ENCODE peak calls at places on chromosomes 4 and X, in seven cellular contexts. K is mesenchymal stem cell, X is IMR-90, N is H9, Q is H1, U is neuronal stem cell, I is trophoblast cell. C is an unnamed sample.

GRCh38 chr4:1512738-1513660 is 106.8 kb upstream of the NKX1-1 start:
- DNase-seq in K (peak), X (no peak), N (peak), Q (no peak), U (peak), I (peak), C (peak)

GRCh38 chr4:54586343-54586953 is 71.3 kb upstream of the KIT start:
- DNase-seq in K (peak), X (peak), N (no peak), Q (no peak), U (no peak), I (peak), C (no peak)

GRCh38 chr4:48705609-48706008 is 74.5 kb downstream of the FRYL start:
- DNase-seq in K (no peak), X (no peak), N (no peak), Q (no peak), U (no peak), I (no peak), C (no peak)

GRCh38 chr4:127997534-127998388 is 32.6 kb downstream of the ABHD18 start:
- DNase-seq in K (peak), X (peak), N (no peak), Q (no peak), U (no peak), I (peak), C (peak)

GRCh38 chrX:97372006-97372766 is 488.5 kb downstream of the RPA4 start:
- DNase-seq in K (no peak), X (no peak), N (no peak), Q (no peak), U (no peak), I (no peak), C (no peak)

GRCh38 chr4:1870578-1871443 is at the start of gene NSD2:
- DNase-seq in K (peak), X (peak), N (peak), Q (no peak), U (peak), I (peak), C (peak)

GRCh38 chrX:67587946-67588624 is 44.3 kb downstream of the AR start:
- DNase-seq in K (no peak), X (no peak), N (no peak), Q (no peak), U (no peak), I (no peak), C (no peak)

GRCh38 chrX:134538316-134538715 is 78.4 kb downstream of the HPRT1 start:
- DNase-seq in K (peak), X (no peak), N (no peak), Q (no peak), U (no peak), I (no peak), C (no peak)

GRCh38 chr4:156931267-156931666 is 40.3 kb downstream of the PDGFC start:
- DNase-seq in K (peak), X (peak), N (no peak), Q (no peak), U (no peak), I (peak), C (no peak)

GRCh38 chrX:790780-791360 is 160.3 kb downstream of the SHOX start:
- DNase-seq in K (no peak), X (no peak), N (no peak), Q (no peak), U (no peak), I (no peak), C (no peak)

GRCh38 chrX:153381684-153382532 is 19.2 kb downstream of the PNMA6E start:
- DNase-seq in K (peak), X (peak), N (peak), Q (no peak), U (peak), I (peak), C (peak)

GRCh38 chr4:87632469-87632868 is 17.6 kb upstream of the DMP1 start:
- DNase-seq in K (peak), X (no peak), N (no peak), Q (no peak), U (no peak), I (peak), C (no peak)

GRCh38 chr4:150316332-150317205 is 238.3 kb downstream of the DCLK2 start:
- DNase-seq in K (no peak), X (peak), N (no peak), Q (no peak), U (no peak), I (no peak), C (no peak)

GRCh38 chrX:12349201-12349600 is 210.9 kb downstream of the FRMPD4 start:
- DNase-seq in K (no peak), X (no peak), N (peak), Q (peak), U (no peak), I (no peak), C (peak)

GRCh38 chrX:48090123-48090522 is 18.7 kb upstream of the ZNF630 start:
- DNase-seq in K (no peak), X (no peak), N (no peak), Q (no peak), U (no peak), I (peak), C (no peak)

GRCh38 chr4:122555216-122555615 is 65.7 kb downstream of the IL21 start:
- DNase-seq in K (no peak), X (no peak), N (no peak), Q (no peak), U (no peak), I (no peak), C (no peak)

GRCh38 chr4:81199831-81200230 is 15.2 kb downstream of the PRKG2 start:
- DNase-seq in K (no peak), X (no peak), N (no peak), Q (no peak), U (no peak), I (no peak), C (no peak)

GRCh38 chr4:98566491-98567008 is 91.9 kb downstream of the TSPAN5 start:
- DNase-seq in K (peak), X (peak), N (no peak), Q (no peak), U (no peak), I (no peak), C (peak)

GRCh38 chr4:146638801-146639351 is at the start of gene POU4F2:
- DNase-seq in K (peak), X (no peak), N (peak), Q (no peak), U (no peak), I (no peak), C (peak)

GRCh38 chrX:1422135-1422465 is 30.2 kb upstream of the SLC25A6 start:
- DNase-seq in K (no peak), X (no peak), N (no peak), Q (no peak), U (no peak), I (no peak), C (no peak)

GRCh38 chr4:33722800-33723511 is 2521.4 kb downstream of the ARAP2 start:
- DNase-seq in K (no peak), X (no peak), N (no peak), Q (no peak), U (no peak), I (no peak), C (no peak)

GRCh38 chr4:33724685-33725084 is 2519.6 kb downstream of the ARAP2 start:
- DNase-seq in K (no peak), X (no peak), N (no peak), Q (no peak), U (no peak), I (peak), C (peak)

GRCh38 chr4:33725861-33726260 is 2518.5 kb downstream of the ARAP2 start:
- DNase-seq in K (no peak), X (no peak), N (no peak), Q (no peak), U (no peak), I (no peak), C (no peak)

DNA sequence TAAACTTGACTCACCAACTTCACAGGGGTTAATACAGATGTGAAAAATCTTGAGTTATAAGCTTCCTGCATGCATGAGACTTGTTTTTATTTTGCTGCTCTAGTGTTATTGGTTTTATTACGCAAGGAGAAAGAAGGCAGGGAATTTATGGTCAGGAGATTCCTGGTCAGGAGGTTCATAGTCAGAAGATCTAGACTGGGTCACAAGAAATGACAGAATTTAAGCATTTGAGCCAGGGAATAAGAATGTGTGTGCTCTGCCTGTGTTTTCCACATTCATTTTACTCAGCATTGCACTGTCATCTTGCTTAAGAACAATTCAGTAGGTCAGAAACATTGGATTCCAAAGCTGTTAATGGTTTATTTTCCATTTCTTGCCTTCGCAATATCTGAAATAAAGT is 2522.1 kb downstream of the ARAP2 start:
- DNase-seq in K (peak), X (no peak), N (no peak), Q (no peak), U (no peak), I (peak), C (no peak)
- H2BK120ac ChIP-seq in K (no peak), X (no peak), N (no peak), Q (no peak), U (no peak), I (no peak), C (no peak)

GRCh38 chr4:114192854-114193253 is 213.4 kb upstream of the ARSJ start:
- DNase-seq in K (no peak), X (no peak), N (no peak), Q (no peak), U (no peak), I (no peak), C (peak)
- H2BK120ac ChIP-seq in K (no peak), X (no peak), N (no peak), Q (no peak), U (no peak), I (no peak), C (no peak)

GRCh38 chrX:66203114-66203513 is 39.1 kb downstream of the HEPH start:
- DNase-seq in K (no peak), X (no peak), N (no peak), Q (no peak), U (no peak), I (no peak), C (no peak)

GRCh38 chrX:66200050-66200664 is 36.1 kb downstream of the HEPH start:
- DNase-seq in K (no peak), X (no peak), N (no peak), Q (no peak), U (no peak), I (no peak), C (no peak)

DNA sequence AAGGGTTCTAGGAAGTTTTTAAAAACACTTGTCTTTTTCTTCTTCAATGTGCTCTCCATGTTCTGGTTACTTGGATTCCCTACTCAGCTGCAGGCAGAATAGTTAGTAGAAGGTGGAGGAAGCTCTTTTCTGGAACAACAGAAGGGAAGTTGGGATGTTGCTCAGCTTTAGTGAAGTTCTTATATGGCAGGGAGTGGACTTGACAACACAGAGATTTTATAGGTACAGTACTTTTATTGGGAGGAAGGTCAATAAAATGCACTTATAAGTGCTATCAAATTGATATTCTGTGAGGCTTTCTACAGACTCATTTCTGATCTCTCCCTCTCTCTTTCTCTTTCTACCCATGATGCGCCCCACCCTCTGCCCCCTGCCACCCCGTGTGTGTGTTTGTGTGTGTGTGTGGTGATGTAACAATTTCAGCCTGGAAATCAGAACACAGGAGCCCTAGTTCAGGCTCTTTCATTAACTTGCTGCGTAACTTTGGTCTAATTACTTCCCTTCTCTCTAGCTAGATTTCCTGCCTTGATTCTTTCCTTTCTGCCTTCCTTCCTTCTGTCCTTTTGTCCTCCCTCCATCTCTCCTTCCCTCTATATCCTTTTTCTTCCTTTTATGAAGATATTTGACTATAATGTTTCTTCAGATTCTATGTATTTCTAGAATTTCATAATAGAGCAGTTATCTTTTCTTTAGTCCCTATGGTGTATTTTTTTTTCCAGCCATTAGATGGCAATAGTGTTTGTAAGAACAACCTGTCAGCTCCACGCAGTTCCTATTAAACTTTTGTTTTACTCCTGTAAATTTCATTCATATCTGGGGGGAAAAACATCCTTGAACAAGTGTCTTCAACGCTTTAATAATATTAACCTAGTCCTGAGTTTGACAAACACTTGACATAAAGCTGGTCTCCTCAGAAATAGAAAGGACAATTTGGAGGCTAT is 37.1 kb downstream of the HEPH start:
- DNase-seq in K (peak), X (peak), N (no peak), Q (no peak), U (no peak), I (peak), C (no peak)
- H2BK120ac ChIP-seq in K (no peak), X (no peak), N (no peak), Q (no peak), U (no peak), I (no peak), C (no peak)

GRCh38 chr4:133802741-133803140 is 398.8 kb downstream of the PABPC4L start:
- DNase-seq in K (peak), X (peak), N (no peak), Q (no peak), U (no peak), I (no peak), C (no peak)
- H2BK120ac ChIP-seq in K (no peak), X (no peak), N (no peak), Q (no peak), U (no peak), I (no peak), C (no peak)

GRCh38 chr4:15550491-15550890 is 80.8 kb downstream of the CC2D2A start:
- DNase-seq in K (peak), X (no peak), N (no peak), Q (no peak), U (no peak), I (no peak), C (peak)
- H2BK120ac ChIP-seq in K (no peak), X (no peak), N (no peak), Q (no peak), U (no peak), I (no peak), C (no peak)

GRCh38 chr4:94345984-94346383 is 3.3 kb upstream of the HPGDS start:
- DNase-seq in K (no peak), X (no peak), N (no peak), Q (no peak), U (no peak), I (no peak), C (no peak)
- H2BK120ac ChIP-seq in K (no peak), X (no peak), N (no peak), Q (no peak), U (no peak), I (no peak), C (no peak)

DNA sequence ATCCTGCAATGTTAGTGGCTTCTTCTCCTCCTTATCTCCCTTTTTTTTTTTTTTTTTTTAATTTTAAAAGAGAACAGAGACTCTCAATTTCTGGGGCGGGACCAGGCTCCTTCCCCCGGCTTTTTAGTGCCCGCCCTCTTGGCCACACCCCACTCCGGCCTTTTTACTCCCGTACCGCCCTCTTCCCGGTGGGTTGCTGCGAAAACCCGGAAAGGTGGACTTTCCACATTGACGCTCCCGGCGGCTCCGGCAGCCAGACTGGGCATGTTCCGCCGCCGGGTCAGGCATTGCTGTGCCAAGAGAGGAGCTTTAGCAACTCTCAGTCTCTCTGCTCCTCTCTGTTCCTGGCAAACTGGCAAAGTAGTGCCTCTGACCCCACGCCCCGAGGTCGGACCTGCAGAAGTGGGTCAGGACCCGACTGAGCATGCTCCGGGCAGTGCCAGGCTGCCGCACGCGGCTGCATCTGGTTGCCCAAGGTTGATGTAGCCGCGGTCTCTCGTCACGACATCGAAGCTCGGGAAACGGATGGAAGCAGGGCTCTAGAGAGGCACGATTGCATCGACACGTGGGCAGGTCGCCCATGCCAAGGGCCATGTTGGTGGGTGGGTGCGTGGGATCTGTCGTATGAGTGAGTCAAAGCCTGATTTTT is 1.1 kb upstream of the MFAP3L start:
- DNase-seq in K (peak), X (peak), N (peak), Q (peak), U (peak), I (peak), C (peak)
- H2BK120ac ChIP-seq in K (no peak), X (no peak), N (no peak), Q (no peak), U (no peak), I (peak), C (no peak)

GRCh38 chr4:177632481-177632880 is 190.2 kb upstream of the AGA start:
- DNase-seq in K (no peak), X (no peak), N (no peak), Q (no peak), U (no peak), I (peak), C (peak)
- H2BK120ac ChIP-seq in K (no peak), X (no peak), N (no peak), Q (no peak), U (no peak), I (no peak), C (no peak)

GRCh38 chr4:105875233-105875632 is 20.0 kb upstream of the NPNT start:
- DNase-seq in K (no peak), X (no peak), N (no peak), Q (no peak), U (no peak), I (no peak), C (no peak)

DNA sequence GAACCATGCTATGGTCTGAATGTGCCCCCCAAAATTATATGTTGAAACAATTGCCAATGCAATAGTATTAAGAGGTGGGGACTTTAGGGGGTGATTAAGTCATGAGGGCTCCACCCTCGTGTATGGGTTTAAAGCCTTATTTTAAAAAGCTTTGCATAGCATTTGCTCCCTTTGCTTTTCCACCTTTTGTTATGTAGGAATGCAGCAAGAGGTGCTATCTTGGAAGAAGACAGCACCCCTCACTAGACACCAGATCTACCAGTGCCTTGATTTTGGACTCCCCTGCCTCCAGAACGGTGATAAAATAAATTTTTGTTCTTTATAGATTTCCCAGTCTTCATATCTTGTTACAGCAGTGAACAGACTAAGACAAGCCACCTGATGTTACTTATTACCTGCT is 23.3 kb upstream of the NPNT start:
- DNase-seq in K (no peak), X (no peak), N (no peak), Q (no peak), U (no peak), I (no peak), C (no peak)
- H2BK120ac ChIP-seq in K (no peak), X (no peak), N (no peak), Q (no peak), U (no peak), I (no peak), C (no peak)